ENCODE peak calls at places on chromosomes 12 and 14, in five cellular contexts. U, C, Q, P and B are unnamed samples.

GRCh38 chr12:89421093-89421835 is 69.0 kb upstream of the DUSP6 start:
- DNase-seq in U (no peak), C (no peak), Q (no peak), P (no peak), B (no peak)

GRCh38 chr12:62379026-62379722 is 87.5 kb upstream of the MON2 start:
- DNase-seq in U (no peak), C (no peak), Q (no peak), P (no peak), B (no peak)

GRCh38 chr12:1350055-1350933 is 244.1 kb downstream of the FBXL14 start:
- DNase-seq in U (no peak), C (peak; percentile 59), Q (no peak), P (no peak), B (no peak)

GRCh38 chr12:66044731-66045130 is 85.8 kb downstream of the LLPH start:
- DNase-seq in U (no peak), C (peak; percentile 59), Q (no peak), P (no peak), B (no peak)

GRCh38 chr12:115149279-115149678 is 465.3 kb upstream of the TBX3 start:
- DNase-seq in U (no peak), C (no peak), Q (no peak), P (no peak), B (no peak)

GRCh38 chr12:92859650-92860386 is 69.3 kb downstream of the EEA1 start:
- DNase-seq in U (no peak), C (no peak), Q (no peak), P (no peak), B (no peak)

GRCh38 chr12:3533703-3534386 is 42.8 kb downstream of the PRMT8 start:
- DNase-seq in U (peak; percentile 36), C (no peak), Q (no peak), P (no peak), B (peak; percentile 37)

GRCh38 chr12:115140981-115141380 is 457.0 kb upstream of the TBX3 start:
- DNase-seq in U (no peak), C (no peak), Q (no peak), P (no peak), B (no peak)

DNA sequence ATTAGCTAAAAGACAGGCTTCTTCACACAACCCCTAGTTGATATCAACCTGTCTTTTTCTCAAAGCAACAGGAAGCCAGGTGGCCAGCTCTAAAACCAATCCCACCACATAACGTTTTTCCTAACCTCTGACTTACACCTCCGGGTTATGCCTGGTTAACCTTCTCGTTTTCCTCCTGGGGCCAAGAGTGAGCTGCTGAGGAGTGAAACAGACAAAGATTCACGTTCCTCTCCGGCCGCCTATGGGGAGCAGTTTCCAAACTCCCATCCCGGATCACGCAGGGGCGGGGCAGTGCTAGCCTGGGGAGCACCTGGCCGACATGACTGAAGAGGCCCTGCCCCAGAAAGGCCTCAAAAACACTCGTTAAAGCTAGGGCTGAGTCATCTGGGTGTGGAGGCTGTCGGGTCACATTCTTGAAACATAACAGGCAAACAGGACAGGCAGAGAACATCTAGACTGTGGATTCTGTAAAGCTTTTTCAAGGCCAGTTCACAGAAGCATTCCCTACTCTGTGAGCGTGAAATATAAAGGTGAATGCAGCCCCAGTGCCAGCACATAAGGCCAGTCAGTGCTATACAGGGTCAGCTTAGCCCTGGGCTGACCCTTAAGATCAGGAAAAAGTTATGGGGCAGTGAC is 25.9 kb upstream of the LGALS3 start:
- DNase-seq in U (peak; percentile 63), C (peak; percentile 89), Q (peak; percentile 92), P (peak; percentile 31), B (peak; percentile 65)
- H3K4me3 ChIP-seq in U (no peak overlapping the region), C (peak overlapping the region; percentile 11), Q (peak overlapping the region; percentile 28), P (no peak overlapping the region), B (no peak overlapping the region)

GRCh38 chr12:25491396-25491948 is 61.6 kb downstream of the LMNTD1 start:
- DNase-seq in U (no peak), C (no peak), Q (no peak), P (peak; percentile 50), B (no peak)
- H3K27me3 ChIP-seq in U (no peaks in the 10 kb centered on the region), C (no peaks in the 10 kb centered on the region), Q (no peaks in the 10 kb centered on the region), P (no peaks in the 10 kb centered on the region), B (no peaks in the 10 kb centered on the region)

GRCh38 chr14:70872678-70873020 is 34.6 kb upstream of the PCNX1 start:
- DNase-seq in U (no peak), C (no peak), Q (no peak), P (no peak), B (no peak)

GRCh38 chr14:70871001-70871400 is 36.3 kb upstream of the PCNX1 start:
- DNase-seq in U (no peak), C (no peak), Q (no peak), P (no peak), B (no peak)

GRCh38 chr14:70873627-70874026 is 33.6 kb upstream of the PCNX1 start:
- DNase-seq in U (no peak), C (no peak), Q (no peak), P (no peak), B (no peak)

DNA sequence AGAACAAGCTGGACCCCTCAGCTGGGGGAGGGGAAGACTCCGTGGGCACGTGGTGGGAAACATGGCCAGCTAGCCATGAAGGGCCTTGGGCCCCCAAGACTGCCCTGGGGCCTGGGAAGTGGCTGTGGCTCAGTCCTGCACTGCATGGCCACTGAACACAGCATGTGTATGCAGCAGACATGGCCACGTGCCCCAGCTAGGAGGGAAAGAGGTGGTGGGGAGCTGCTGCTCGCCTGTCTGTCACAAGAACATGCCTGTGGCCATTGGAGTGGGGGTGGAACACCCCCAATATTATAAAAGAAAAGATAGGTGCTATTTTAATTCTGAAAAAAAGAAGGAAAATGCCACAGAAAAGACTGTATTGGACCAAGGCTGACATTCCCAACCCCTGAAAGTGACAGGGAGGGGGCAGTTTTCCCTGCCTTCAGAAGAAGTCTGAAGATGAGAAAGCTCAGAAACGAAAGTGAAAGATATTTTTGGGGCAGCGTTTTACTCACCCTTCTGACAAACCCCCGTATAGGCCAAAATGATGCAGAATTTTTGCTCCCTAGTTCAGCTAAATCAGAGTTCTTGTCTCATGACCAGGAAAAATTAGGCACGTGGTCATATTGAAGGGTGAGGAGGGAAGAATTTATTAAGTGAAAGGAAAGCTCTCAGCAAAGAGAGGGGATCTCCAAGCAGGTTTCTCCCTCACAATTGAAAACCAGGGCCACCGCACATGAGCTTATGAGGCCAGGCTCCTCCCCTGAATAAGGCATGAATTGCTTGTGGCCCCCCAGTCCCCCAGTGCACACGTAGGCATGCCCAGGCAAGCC is 35.2 kb upstream of the PCNX1 start:
- DNase-seq in U (no peak), C (no peak), Q (no peak), P (no peak), B (no peak)
- H3K9me3 ChIP-seq in U (peaks cover 30% of the 10 kb centered on the region), C (no peaks in the 10 kb centered on the region), Q (no peaks in the 10 kb centered on the region), P (peaks cover 9% of the 10 kb centered on the region), B (no peaks in the 10 kb centered on the region)

DNA sequence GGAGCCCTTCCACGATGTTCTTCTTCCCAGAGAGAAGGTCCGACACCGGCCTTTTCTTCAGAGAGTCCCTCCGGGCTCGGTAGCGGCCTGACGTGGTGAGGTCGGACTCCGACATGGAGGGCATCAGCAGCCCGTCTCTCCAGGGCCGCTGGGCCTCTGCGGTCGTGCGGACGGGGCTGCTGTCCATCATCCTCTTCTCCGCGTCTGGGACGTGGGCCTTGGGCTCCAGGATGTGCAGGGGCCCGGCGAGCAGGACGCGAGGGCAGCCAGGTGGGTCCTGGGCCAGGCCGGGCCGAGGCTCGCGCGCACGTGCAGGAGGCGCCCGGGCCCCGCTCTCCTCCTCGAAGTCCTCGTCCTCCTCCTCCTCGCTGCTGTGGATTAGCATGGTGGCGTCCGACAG is 75.9 kb downstream of the PTPN21 start:
- DNase-seq in U (no peak), C (no peak), Q (no peak), P (no peak), B (no peak)
- H3K4me3 ChIP-seq in U (no peak overlapping the region), C (no peak overlapping the region), Q (no peak overlapping the region), P (no peak overlapping the region), B (no peak overlapping the region)

DNA sequence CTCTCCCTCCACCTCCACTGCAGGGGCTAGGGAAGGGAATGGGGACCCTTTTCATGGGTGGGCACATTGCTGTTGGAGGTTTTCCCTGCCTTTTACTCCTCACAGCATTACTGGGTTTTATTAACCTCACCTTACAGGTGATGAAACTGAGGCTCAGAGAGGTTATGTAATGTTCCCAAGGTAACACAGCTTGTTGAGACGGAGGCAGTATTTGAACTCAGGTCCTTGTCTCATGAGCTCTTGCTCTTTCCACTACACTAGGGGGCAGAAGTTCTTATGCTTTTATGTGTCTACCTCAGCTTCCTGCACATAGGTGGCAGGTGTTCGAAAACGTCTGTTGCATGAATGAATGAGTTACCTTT is 11.7 kb downstream of the CISTR start:
- DNase-seq in U (no peak), C (no peak), Q (no peak), P (no peak), B (no peak)
- H3K27me3 ChIP-seq in U (peaks cover 79% of the 10 kb centered on the region), C (no peaks in the 10 kb centered on the region), Q (peaks cover 62% of the 10 kb centered on the region), P (peaks cover 40% of the 10 kb centered on the region), B (no peaks in the 10 kb centered on the region)

GRCh38 chr14:20002319-20002718 is 356 bp downstream of the OR4Q2 start:
- DNase-seq in U (no peak), C (no peak), Q (no peak), P (no peak), B (no peak)

DNA sequence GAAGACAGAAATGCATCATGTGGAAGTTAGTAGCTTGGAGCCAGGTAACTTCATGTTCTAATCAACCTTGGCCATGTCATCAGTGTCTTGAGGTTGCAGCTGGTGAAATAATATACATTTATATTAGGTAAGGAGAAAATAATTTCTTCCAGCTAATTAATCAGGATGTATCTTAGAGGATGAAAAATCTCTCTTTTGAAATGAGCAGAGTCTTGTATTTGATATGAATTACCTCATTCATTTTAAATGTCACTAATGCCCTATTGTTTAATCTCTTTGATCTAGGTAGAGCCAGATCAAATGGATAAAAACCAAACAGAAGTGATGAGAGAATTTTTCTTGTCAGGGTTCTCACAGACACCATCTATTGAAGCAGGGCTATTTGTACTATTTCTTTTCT is at the start of gene OR4Q2:
- DNase-seq in U (no peak), C (no peak), Q (no peak), P (no peak), B (no peak)
- H3K9me3 ChIP-seq in U (no peaks in the 10 kb centered on the region), C (no peaks in the 10 kb centered on the region), Q (no peaks in the 10 kb centered on the region), P (peaks cover 9% of the 10 kb centered on the region), B (no peaks in the 10 kb centered on the region)

DNA sequence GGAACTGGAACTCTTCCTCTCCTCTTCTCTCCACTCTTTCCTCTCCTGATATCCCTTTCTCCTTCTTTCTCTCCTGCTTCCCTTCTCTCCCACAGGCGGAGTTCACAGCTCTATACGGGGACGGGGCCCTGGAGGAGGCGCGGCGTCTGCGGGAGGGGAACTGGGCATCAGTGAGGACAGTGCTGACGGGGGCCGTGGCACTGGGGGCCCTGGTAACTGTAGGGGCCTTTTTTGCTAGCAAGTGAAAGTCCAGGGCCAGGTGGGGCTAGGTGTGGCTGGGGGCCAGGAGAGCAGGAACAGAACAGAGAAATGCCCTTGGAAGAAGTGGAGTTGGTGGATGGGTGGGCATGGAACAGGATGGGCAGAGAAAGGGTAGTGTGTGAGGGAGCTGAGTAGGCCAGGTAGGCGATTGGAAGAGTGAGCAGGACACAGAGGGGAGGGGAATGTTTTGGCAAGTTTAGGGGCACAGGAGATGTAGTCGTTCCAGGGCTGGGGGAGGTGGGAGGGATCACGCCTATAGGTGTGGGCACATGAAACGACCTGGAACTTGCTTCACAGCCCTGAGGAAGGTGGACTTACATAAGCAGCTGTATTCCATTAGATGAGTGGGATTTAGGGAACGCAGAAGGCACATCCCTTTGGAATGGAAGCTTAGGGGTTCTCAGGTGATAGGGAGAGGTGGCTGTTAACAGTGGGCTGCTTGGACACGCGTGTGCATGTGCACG is 2.2 kb downstream of the BCL2L2 start:
- DNase-seq in U (no peak), C (no peak), Q (no peak), P (no peak), B (no peak)
- H3K4me3 ChIP-seq in U (no peak overlapping the region), C (no peak overlapping the region), Q (no peak overlapping the region), P (no peak overlapping the region), B (no peak overlapping the region)

GRCh38 chr12:51867796-51868428 is 19.4 kb upstream of the FIGNL2 start:
- DNase-seq in U (no peak), C (no peak), Q (peak; percentile 41), P (no peak), B (no peak)
- H3K27me3 ChIP-seq in U (peaks cover 34% of the 10 kb centered on the region), C (no peaks in the 10 kb centered on the region), Q (peaks cover 53% of the 10 kb centered on the region), P (peaks cover 42% of the 10 kb centered on the region), B (no peaks in the 10 kb centered on the region)